ENCODE peak calls at places on chromosome 18, in ten cellular contexts. U, A, P, V, K, W, F, G, C and M are unnamed samples.

GRCh38 chr18:51234117-51235010 is 36.9 kb upstream of the MEX3C start:
- DNase-seq in K (no peak), P (no peak), V (no peak), U (no peak), W (no peak), F (peak; percentile 9), A (no peak), G (no peak), C (no peak), M (no peak)

GRCh38 chr18:39843546-39843945 is 2111.5 kb upstream of the PIK3C3 start:
- DNase-seq in G (no peak), P (no peak), U (no peak), C (no peak), W (no peak), V (no peak), A (no peak), F (no peak), K (no peak), M (no peak)

GRCh38 chr18:75210274-75211001 is at the start of gene TSHZ1:
- DNase-seq in G (peak; percentile 86), P (peak; percentile 58), A (no peak), K (peak; percentile 92), U (no peak), C (peak; percentile 58), W (peak; percentile 88), F (peak; percentile 76), V (peak; percentile 81), M (peak; percentile 90)

GRCh38 chr18:50060822-50061221 is 134.1 kb downstream of the MYO5B start:
- DNase-seq in K (no peak), A (no peak), U (no peak), W (no peak), C (no peak), G (no peak), V (no peak), F (no peak), P (no peak), M (no peak)

GRCh38 chr18:56067216-56067611 is 479.2 kb upstream of the TCF4 start:
- DNase-seq in C (no peak), V (no peak), U (no peak), K (no peak), W (peak; percentile 29), G (no peak), F (no peak), A (no peak), P (no peak), M (no peak)

GRCh38 chr18:54338230-54338629 is 19.4 kb downstream of the STARD6 start:
- DNase-seq in F (no peak), G (no peak), C (no peak), A (no peak), U (no peak), W (no peak), P (no peak), V (no peak), K (no peak), M (no peak)

GRCh38 chr18:23099621-23100020 is 35.7 kb upstream of the CABLES1 start:
- DNase-seq in P (no peak), F (peak; percentile 95), V (no peak), C (peak; percentile 62), A (no peak), K (no peak), G (no peak), W (no peak), U (peak; percentile 73), M (no peak)

GRCh38 chr18:62634991-62635630 is 80.2 kb upstream of the PHLPP1 start:
- DNase-seq in G (no peak), F (no peak), W (no peak), P (no peak), U (no peak), K (no peak), C (no peak), A (no peak), V (no peak), M (no peak)

GRCh38 chr18:8516391-8517250 is 92.6 kb upstream of the RAB12 start:
- DNase-seq in F (no peak), K (no peak), G (peak; percentile 37), W (peak; percentile 4), V (no peak), P (no peak), C (no peak), A (no peak), U (no peak), M (peak; percentile 75)

GRCh38 chr18:50009772-50010171 is 185.2 kb downstream of the MYO5B start:
- DNase-seq in K (peak; percentile 40), F (peak; percentile 37), A (peak; percentile 52), W (peak; percentile 5), G (no peak), U (peak; percentile 60), V (no peak), C (peak; percentile 22), P (peak; percentile 37), M (no peak)

GRCh38 chr18:79401494-79402208 is 5.9 kb downstream of the NFATC1 start:
- DNase-seq in F (no peak), U (peak; percentile 47), W (no peak), G (peak; percentile 56), V (no peak), K (no peak), P (no peak), A (peak; percentile 31), C (no peak), M (no peak)

DNA sequence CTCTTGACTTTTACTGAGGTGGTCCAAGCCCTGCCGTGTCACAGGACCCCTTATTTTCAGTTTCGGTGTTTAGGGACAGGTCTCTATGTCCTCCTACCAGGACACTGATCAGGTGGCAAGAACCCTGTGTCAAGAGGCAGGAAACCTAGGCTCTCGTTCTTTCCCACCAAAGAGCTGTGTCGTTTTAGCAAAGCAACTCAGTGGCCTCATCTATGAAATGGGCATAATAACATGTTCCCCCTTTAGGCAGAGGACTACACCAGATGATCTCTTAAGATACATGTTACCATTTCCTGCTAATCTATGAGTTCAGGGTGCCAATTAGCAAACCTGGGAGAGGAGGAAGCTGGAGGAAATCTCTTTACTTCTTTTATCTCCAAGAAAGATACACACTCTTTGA is 1.9 kb downstream of the RAB31 start:
- DNase-seq in V (no peak), A (no peak), G (no peak), F (no peak), K (no peak), W (no peak), C (no peak), U (no peak), P (no peak), M (no peak)
- H3K4me1 ChIP-seq in V (no peaks in the 10 kb centered on the region), A (no peaks in the 10 kb centered on the region), G (peaks cover 68% of the 10 kb centered on the region), F (peaks cover 46% of the 10 kb centered on the region), K (peaks cover 23% of the 10 kb centered on the region), W (peaks cover 19% of the 10 kb centered on the region), C (no peaks in the 10 kb centered on the region), U (peaks cover 5% of the 10 kb centered on the region), P (peaks cover 65% of the 10 kb centered on the region), M (peaks cover 6% of the 10 kb centered on the region)

DNA sequence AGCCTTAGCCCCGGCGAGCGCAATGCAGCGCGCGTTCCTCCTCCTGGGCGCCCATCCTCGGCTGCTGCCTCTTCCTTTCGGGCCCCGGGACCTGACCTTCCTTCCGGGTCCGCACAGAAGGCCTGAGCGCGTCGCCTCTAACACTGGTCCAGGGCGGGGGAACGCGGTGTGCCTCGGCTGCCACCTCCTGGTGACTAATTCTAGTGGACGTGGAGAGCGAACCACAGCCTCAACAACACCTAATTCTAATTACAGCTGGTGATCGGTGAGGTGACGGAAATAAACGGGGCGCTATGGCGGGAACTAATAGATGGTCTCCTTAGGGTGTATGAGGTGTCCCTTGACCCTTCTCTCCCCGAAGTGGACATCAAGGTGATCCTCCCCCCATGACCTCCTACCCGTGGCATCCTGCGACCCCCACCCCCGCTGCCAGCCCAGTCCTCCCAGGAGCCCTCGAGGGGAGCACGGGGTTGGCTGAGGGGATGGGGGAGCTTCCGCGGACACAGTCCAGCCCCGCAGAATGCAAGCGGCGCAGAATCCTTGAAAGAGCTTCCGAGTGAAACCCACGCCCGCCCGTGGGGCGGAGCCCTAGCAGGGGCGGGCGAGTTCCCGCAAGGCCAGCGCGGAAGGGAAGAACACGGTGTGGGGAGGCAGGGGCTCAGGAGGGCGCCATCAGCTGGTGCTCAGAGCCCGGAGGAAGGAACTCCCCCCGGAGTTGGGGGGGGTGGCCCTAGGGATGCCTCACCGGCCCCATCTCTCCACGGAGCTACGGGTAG is 12.8 kb upstream of the HMSD start:
- DNase-seq in C (peak; percentile 59), F (peak; percentile 75), G (peak; percentile 88), K (peak; percentile 67), U (peak; percentile 79), V (peak; percentile 56), A (peak; percentile 88), P (peak; percentile 85), W (peak; percentile 45), M (peak; percentile 94)
- TF ChIP-seq POLR2A in C (no peak), F (no peak), G (no peak), K (no peak), U (no peak), V (no peak), A (no peak), P (no peak), W (no peak), M (no peak)

DNA sequence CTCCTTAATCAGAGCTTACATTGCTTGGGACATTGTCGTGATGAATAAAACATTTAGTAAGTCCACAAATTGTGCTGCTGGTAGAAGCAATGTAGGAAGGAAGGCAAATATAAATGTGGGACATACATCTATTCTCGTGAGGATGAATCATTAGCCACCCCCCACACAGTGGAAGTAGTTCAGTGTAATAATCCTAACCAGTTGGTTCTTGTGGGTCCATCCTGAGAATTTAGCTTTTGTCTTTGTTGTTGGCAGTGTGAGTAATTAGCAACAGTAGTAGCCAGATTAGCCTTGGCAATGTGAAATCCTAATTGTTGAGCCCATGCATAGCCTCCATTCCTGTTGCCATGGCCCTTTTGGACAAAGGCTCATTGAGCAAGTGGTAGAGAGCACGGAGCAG is 532.1 kb downstream of the FBXO15 start:
- DNase-seq in U (no peak), C (no peak), V (no peak), G (no peak), K (no peak), P (no peak), A (no peak), F (no peak), W (no peak), M (no peak)
- TF ChIP-seq CTCF in U (no peak), C (no peak), V (no peak), G (no peak), K (no peak), P (no peak), A (no peak), F (no peak), W (no peak), M (no peak)

GRCh38 chr18:10401930-10402329 is 52.5 kb upstream of the APCDD1 start:
- DNase-seq in V (no peak), K (no peak), F (no peak), C (no peak), P (no peak), A (no peak), G (no peak), W (no peak), U (no peak), M (no peak)
- H3K4me1 ChIP-seq in V (no peaks in the 10 kb centered on the region), K (no peaks in the 10 kb centered on the region), F (no peaks in the 10 kb centered on the region), C (no peaks in the 10 kb centered on the region), P (peaks cover 9% of the 10 kb centered on the region), A (no peaks in the 10 kb centered on the region), G (no peaks in the 10 kb centered on the region), W (no peaks in the 10 kb centered on the region), U (no peaks in the 10 kb centered on the region), M (no peaks in the 10 kb centered on the region)